ENCODE peak calls at places on chromosome 17, in four cellular contexts. R, X, G and C are unnamed samples.

GRCh38 chr17:61386251-61386650 is 13.4 kb upstream of the TBX2 start:
- DNase-seq in R (no peak), X (no peak), G (no peak), C (no peak)

GRCh38 chr17:69997332-69997731 is 77.7 kb upstream of the KCNJ16 start:
- DNase-seq in R (no peak), X (no peak), G (peak; percentile 26), C (no peak)

GRCh38 chr17:45907720-45908395 is 13.5 kb downstream of the MAPT start:
- DNase-seq in R (no peak), X (no peak), G (no peak), C (no peak)

GRCh38 chr17:16872836-16873653 is 98.9 kb downstream of the TNFRSF13B start:
- DNase-seq in R (no peak), X (peak; percentile 54), G (no peak), C (no peak)

GRCh38 chr17:51372345-51373004 is 112.1 kb downstream of the UTP18 start:
- DNase-seq in R (no peak), X (peak; percentile 94), G (peak; percentile 65), C (no peak)

GRCh38 chr17:27782791-27783206 is 17.5 kb downstream of the NOS2 start:
- DNase-seq in R (no peak), X (peak; percentile 25), G (no peak), C (no peak)

GRCh38 chr17:17303010-17303846 is at the start of gene NT5M:
- DNase-seq in R (peak; percentile 78), X (peak; percentile 85), G (peak; percentile 34), C (no peak)

GRCh38 chr17:4087911-4088693 is 54.7 kb downstream of the ZZEF1 start:
- DNase-seq in R (no peak), X (no peak), G (peak; percentile 56), C (no peak)

GRCh38 chr17:70225272-70225671 is 55.9 kb downstream of the KCNJ2 start:
- DNase-seq in R (no peak), X (no peak), G (no peak), C (no peak)

GRCh38 chr17:66637491-66637890 is 197.4 kb upstream of the CACNG5 start:
- DNase-seq in R (no peak), X (no peak), G (no peak), C (no peak)

GRCh38 chr17:12064395-12064794 is 43.7 kb downstream of the MAP2K4 start:
- DNase-seq in R (no peak), X (no peak), G (no peak), C (no peak)

GRCh38 chr17:44024271-44024663 is 9.5 kb upstream of the TMEM101 start:
- DNase-seq in R (no peak), X (no peak), G (no peak), C (no peak)

GRCh38 chr17:38587193-38587592 is 18.6 kb downstream of the SRCIN1 start:
- DNase-seq in R (no peak), X (no peak), G (no peak), C (no peak)

GRCh38 chr17:42361781-42362186 is 26.5 kb downstream of the STAT3 start:
- DNase-seq in R (no peak), X (no peak), G (no peak), C (no peak)

GRCh38 chr17:56876766-56877179 is 37.1 kb downstream of the TRIM25 start:
- DNase-seq in R (no peak), X (no peak), G (no peak), C (no peak)

DNA sequence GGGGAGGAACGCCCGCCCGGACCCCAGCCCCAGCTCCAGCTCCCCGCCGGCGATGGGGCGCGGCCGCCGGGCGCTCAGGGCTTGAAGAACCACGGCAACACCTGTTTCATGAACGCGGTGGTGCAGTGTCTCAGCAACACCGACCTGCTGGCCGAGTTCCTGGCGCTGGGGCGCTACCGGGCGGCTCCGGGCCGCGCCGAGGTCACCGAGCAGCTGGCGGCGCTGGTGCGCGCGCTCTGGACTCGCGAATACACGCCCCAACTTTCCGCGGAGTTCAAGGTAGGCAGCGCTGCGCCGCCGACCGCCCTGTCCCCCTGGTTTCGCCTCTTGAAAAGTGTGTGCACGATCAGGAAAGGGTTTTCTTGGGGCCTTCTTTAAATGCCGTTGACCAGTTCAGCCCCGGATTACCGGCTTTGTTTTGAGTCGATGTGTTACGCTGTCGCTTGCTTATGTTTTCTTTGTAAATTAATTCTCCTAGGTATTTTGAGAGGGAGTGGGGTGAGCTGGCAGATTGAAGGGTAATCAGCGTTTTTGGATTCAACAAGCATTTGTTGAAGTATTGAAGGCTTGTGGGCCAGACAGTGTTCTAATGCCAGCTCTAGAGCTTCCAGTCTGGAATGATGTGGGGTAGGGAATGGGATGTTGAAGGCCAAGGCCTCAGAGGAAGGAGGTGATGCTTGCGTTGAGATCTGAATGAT is 690 bp downstream of the USP43 start:
- DNase-seq in R (no peak), X (no peak), G (no peak), C (no peak)
- TF ChIP-seq CTCF in R (no peak), X (no peak), G (no peak), C (no peak)

GRCh38 chr17:79220715-79221291 is 146.2 kb downstream of the ENGASE start:
- DNase-seq in R (no peak), X (no peak), G (no peak), C (no peak)

GRCh38 chr17:79218825-79219200 is 144.2 kb downstream of the ENGASE start:
- DNase-seq in R (no peak), X (no peak), G (no peak), C (no peak)

GRCh38 chr17:79221597-79221996 is 147.0 kb downstream of the ENGASE start:
- DNase-seq in R (no peak), X (no peak), G (no peak), C (no peak)

GRCh38 chr17:79219208-79219935 is 144.7 kb downstream of the ENGASE start:
- DNase-seq in R (no peak), X (no peak), G (no peak), C (no peak)

DNA sequence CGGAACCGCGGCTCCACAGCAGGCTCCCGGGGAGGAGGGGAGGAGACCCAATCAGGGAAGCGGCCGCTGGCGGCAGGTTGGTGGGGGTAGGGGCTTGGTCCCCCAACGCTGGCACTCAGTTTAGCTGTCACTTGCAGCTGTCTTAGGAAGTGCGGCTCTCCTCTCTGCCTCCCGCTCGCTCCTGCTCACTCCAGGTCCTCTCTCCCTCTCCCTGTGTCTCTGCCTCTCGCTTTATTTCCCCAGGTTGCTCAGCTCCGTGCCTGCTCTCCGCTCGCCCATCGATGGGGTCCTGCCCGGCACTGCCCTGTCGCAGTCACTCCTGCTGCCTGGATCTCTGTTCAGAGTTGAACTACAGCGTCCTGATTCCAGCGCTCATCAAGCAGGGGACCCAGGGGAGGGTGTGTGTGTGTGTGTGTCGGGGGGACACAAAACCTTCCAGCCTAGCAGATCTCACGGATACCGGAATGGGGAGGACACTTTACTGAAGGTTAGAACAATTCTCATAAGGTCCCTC is 145.6 kb downstream of the ENGASE start:
- DNase-seq in R (no peak), X (no peak), G (no peak), C (no peak)
- H3K4me3 ChIP-seq in R (no peak overlapping the region), X (no peak overlapping the region), G (no peak overlapping the region), C (no peak overlapping the region)

GRCh38 chr17:72928454-72929136 is 163.9 kb downstream of the SLC39A11 start:
- DNase-seq in R (no peak), X (no peak), G (no peak), C (no peak)

GRCh38 chr17:72930031-72930430 is 162.5 kb downstream of the SLC39A11 start:
- DNase-seq in R (no peak), X (no peak), G (no peak), C (no peak)

GRCh38 chr17:72931163-72931562 is 161.3 kb downstream of the SLC39A11 start:
- DNase-seq in R (no peak), X (peak; percentile 57), G (no peak), C (no peak)

GRCh38 chr17:72934927-72935326 is 157.6 kb downstream of the SLC39A11 start:
- DNase-seq in R (no peak), X (no peak), G (no peak), C (no peak)

DNA sequence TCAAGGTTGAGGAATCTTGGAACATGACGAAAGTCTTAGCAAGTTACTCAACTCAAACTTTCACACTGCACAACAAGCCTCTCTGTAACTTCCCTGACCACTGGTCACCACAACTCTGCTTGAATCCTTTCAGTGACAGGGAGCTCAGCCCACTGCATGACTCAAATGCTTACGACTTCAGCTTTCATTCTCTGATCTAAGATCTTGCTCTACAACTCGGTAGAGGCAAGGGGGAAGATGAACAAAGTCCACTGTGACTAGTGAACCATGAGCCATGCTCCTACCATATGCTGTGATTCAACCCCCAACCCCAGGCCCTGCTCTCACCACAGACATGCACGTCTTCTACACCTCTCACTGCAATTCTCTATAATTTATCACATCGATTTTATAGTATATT is 160.9 kb downstream of the SLC39A11 start:
- DNase-seq in R (no peak), X (no peak), G (no peak), C (no peak)
- TF ChIP-seq CTCF in R (no peak), X (no peak), G (no peak), C (no peak)

GRCh38 chr17:77318491-77319210 is 177.9 kb downstream of the SEC14L1 start:
- DNase-seq in R (peak; percentile 46), X (no peak), G (no peak), C (no peak)

GRCh38 chr17:77319211-77320031 is 178.7 kb downstream of the SEC14L1 start:
- DNase-seq in R (peak; percentile 73), X (peak; percentile 57), G (peak; percentile 79), C (no peak)

GRCh38 chr17:77322284-77322533 is 181.4 kb downstream of the SEC14L1 start:
- DNase-seq in R (no peak), X (no peak), G (no peak), C (no peak)

GRCh38 chr17:77320046-77320445 is 179.3 kb downstream of the SEC14L1 start:
- DNase-seq in R (peak; percentile 36), X (no peak), G (no peak), C (no peak)

DNA sequence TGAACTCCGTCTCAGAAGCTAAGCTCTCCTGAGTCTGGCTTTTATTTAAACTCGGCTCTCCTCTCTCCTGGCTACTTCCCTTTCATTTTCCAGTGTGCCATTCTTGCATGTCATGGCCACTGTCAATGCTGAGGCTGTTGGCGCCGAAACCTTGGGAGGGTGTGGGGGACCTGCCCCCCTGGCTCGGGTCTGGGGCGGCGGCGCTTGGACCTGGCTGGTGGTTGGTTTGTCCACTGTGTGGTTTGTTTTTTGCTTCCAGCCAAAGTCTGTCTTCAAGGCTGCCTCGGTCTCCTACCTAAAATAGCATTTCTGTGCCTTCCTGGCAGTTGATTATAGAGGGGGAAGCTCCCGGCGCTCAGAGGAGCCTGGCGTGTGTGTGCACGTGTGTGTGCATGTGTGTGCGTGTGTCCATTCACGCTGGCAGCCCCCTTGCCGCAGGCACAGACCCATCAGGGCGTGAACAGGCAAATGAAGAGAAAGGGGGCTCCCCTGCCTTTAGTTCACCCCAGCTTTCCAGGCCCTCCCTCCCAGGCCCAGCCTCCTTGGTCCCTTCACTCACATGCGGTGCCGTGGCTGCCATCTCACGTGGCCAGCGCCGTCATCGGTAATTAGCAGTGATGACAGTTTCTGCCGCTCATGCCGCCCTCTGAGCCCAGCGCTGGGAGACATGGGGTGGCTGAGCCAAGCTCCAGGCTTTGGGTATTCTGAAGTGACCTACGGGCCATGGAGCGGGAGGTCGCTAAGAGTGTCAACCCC is 179.9 kb downstream of the SEC14L1 start:
- DNase-seq in R (peak; percentile 49), X (no peak), G (no peak), C (no peak)
- H3K4me3 ChIP-seq in R (peak overlapping the region; percentile 43), X (peak overlapping the region; percentile 0), G (peak overlapping the region; percentile 82), C (peak overlapping the region; percentile 57)